ENCODE peak calls at places on chromosomes 13 and 19, in ten cellular contexts. H is CD8-positive, alpha-beta T cell; C is RWPE1; P is foreskin keratinocyte; Z is IMR-90; T is transverse colon; J is DND-41; S is caudate nucleus; L is hepatocyte; U is substantia nigra. Y is an unnamed sample.

GRCh38 chr19:7442423-7442822 is 46.4 kb downstream of the PEX11G start:
- DNase-seq in H (no peak), C (no peak), P (no peak), Z (no peak), T (no peak), J (no peak), S (no peak), L (no peak), U (no peak), Y (no peak)

GRCh38 chr13:24650157-24650556 is 30.1 kb upstream of the ATP12A start:
- DNase-seq in H (no peak), C (no peak), P (no peak), Z (peak), T (no peak), J (no peak), S (no peak), L (no peak), U (no peak), Y (no peak)

GRCh38 chr19:3458595-3459284 is 21.6 kb downstream of the SMIM24 start:
- DNase-seq in H (no peak), C (no peak), P (no peak), Z (peak), T (no peak), J (no peak), S (peak), L (peak), U (no peak), Y (no peak)

GRCh38 chr13:30880151-30880551 is 25.9 kb upstream of the MEDAG start:
- DNase-seq in H (no peak), C (no peak), P (no peak), Z (peak), T (no peak), J (no peak), S (no peak), L (no peak), U (no peak), Y (no peak)

GRCh38 chr19:54094601-54095000 is 6.0 kb downstream of the OSCAR start:
- DNase-seq in H (no peak), C (no peak), P (no peak), Z (no peak), T (no peak), J (no peak), S (no peak), L (no peak), U (no peak), Y (no peak)

GRCh38 chr13:32019612-32020233 is 11.9 kb upstream of the FRY start:
- DNase-seq in H (peak), C (peak), P (no peak), Z (peak), T (peak), J (peak), S (peak), L (peak), U (no peak), Y (peak)

GRCh38 chr19:17909017-17909732 is 23.6 kb upstream of the CCDC124 start:
- DNase-seq in H (no peak), C (no peak), P (peak), Z (no peak), T (no peak), J (no peak), S (no peak), L (no peak), U (no peak), Y (no peak)

GRCh38 chr13:28553971-28554370 is 59.0 kb upstream of the FLT1 start:
- DNase-seq in H (no peak), C (no peak), P (no peak), Z (no peak), T (no peak), J (no peak), S (no peak), L (no peak), U (no peak), Y (no peak)

GRCh38 chr19:45470147-45471081 is 2.6 kb downstream of the FOSB start:
- DNase-seq in H (no peak), C (peak), P (no peak), Z (peak), T (peak), J (peak), S (peak), L (peak), U (no peak), Y (no peak)

GRCh38 chr13:30148171-30148754 is 159.1 kb downstream of the KATNAL1 start:
- DNase-seq in H (peak), C (no peak), P (no peak), Z (no peak), T (no peak), J (peak), S (no peak), L (no peak), U (no peak), Y (peak)

GRCh38 chr13:26024558-26024957 is 27.3 kb downstream of the SHISA2 start:
- DNase-seq in H (no peak), C (no peak), P (no peak), Z (no peak), T (no peak), J (no peak), S (no peak), L (no peak), U (no peak), Y (no peak)

DNA sequence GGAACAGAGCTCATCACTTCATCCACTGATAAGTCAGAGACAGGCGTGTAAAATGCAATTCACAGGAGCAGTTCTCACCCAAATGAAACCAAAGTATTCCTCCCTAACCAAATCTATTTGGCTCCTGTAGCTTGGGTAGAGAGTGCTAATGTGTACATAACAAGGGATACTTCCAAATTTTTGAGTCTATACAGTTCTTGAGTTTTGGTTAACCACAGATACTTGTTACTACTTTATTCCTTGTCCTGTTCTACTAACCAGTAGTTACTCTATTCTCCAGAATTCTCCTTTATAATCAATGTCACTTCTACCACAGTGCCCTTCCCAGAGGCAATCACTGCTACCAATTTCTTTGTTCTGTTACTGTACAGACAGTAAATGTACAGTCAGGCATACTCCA is 57.3 kb downstream of the ELF1 start:
- DNase-seq in H (no peak), C (no peak), P (no peak), Z (no peak), T (no peak), J (no peak), S (no peak), L (no peak), U (no peak), Y (no peak)
- H3K27ac ChIP-seq in H (no peak), C (no peak), P (no peak), Z (no peak), T (no peak), J (peak), S (no peak), L (no peak), U (no peak), Y (no peak)

GRCh38 chr13:98174995-98175394 is 2.1 kb downstream of the RNF113B start:
- DNase-seq in H (no peak), C (no peak), P (no peak), Z (peak), T (no peak), J (no peak), S (no peak), L (no peak), U (no peak), Y (no peak)
- H3K27ac ChIP-seq in H (no peak), C (no peak), P (no peak), Z (peak), T (peak), J (no peak), S (peak), L (peak), U (no peak), Y (no peak)

DNA sequence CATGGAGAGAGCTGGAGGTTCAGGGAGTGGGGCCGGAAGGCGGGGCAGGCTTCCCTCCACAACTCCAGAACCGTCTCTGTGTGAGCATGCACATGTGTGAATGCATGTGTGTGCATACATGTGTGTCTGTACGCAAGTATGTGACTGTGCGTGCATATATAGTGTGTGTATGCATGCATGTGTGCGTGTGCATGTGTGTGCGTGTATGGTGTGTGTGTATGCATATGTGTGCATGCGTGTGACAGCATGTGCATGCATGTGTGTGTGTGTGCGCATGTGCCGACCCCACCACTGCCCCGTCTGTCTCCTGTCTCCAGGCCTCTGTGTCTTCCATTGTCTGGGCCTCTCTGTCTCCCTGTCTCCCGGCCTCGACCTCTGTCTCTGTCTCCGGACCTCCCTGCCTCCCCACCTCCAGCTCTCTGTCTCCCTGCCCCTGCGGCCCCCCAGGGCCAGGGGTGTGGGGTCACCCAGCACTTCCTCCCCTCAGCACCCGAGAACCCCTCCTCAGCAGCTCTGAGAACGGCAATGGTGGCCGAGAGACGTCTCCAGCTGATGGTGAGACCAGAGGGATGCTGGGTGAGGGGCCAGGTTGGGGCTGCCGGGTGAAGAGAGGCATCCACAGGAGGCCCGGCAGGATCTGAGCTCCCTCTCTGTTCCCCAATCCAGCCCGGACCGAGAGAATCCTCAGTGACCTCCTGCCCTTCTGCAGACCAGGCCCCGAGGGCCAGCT is 22.5 kb downstream of the ARHGEF1 start:
- DNase-seq in H (no peak), C (no peak), P (no peak), Z (no peak), T (no peak), J (no peak), S (no peak), L (no peak), U (no peak), Y (no peak)
- H3K27ac ChIP-seq in H (no peak), C (peak), P (no peak), Z (no peak), T (peak), J (no peak), S (no peak), L (no peak), U (no peak), Y (peak)

GRCh38 chr19:52451241-52451640 is 2.1 kb upstream of the ZNF578 start:
- DNase-seq in H (no peak), C (no peak), P (no peak), Z (no peak), T (no peak), J (no peak), S (no peak), L (no peak), U (no peak), Y (no peak)

GRCh38 chr19:52453324-52454094 is at the start of gene ZNF578:
- DNase-seq in H (peak), C (peak), P (peak), Z (peak), T (peak), J (no peak), S (peak), L (no peak), U (no peak), Y (peak)
- H3K27ac ChIP-seq in H (no peak), C (no peak), P (no peak), Z (peak), T (no peak), J (no peak), S (no peak), L (no peak), U (no peak), Y (no peak)

Y was measured in small intestine.